ENCODE peak calls at places on chromosome 18, in five cellular contexts. R, P, B, T and Z are unnamed samples.

GRCh38 chr18:21979759-21980158 is 189.6 kb upstream of the GATA6 start:
- DNase-seq in R (no peak), P (no peak), B (no peak), T (no peak), Z (no peak)

GRCh38 chr18:59220164-59220783 is 316 bp downstream of the GRP start:
- DNase-seq in R (no peak), P (no peak), B (no peak), T (no peak), Z (no peak)

GRCh38 chr18:37574113-37574512 is 8.5 kb upstream of the CELF4 start:
- DNase-seq in R (no peak), P (no peak), B (no peak), T (no peak), Z (no peak)

GRCh38 chr18:77607087-77607486 is 357.4 kb downstream of the GALR1 start:
- DNase-seq in R (no peak), P (no peak), B (no peak), T (no peak), Z (no peak)

GRCh38 chr18:50396005-50396404 is 21.2 kb downstream of the SKA1 start:
- DNase-seq in R (no peak), P (no peak), B (no peak), T (no peak), Z (no peak)

GRCh38 chr18:47287911-47288635 is 36.6 kb upstream of the SKOR2 start:
- DNase-seq in R (no peak), P (no peak), B (no peak), T (no peak), Z (no peak)

GRCh38 chr18:76765649-76766048 is 56.7 kb upstream of the ZNF236 start:
- DNase-seq in R (no peak), P (peak; percentile 7), B (no peak), T (no peak), Z (no peak)

GRCh38 chr18:3794537-3795348 is 344.8 kb downstream of the TGIF1 start:
- DNase-seq in R (peak; percentile 79), P (peak; percentile 96), B (no peak), T (no peak), Z (peak; percentile 62)

GRCh38 chr18:63586431-63586830 is 712 bp upstream of the SERPINB13 start:
- DNase-seq in R (no peak), P (no peak), B (no peak), T (no peak), Z (no peak)

GRCh38 chr18:34329840-34330239 is 105.1 kb upstream of the NOL4 start:
- DNase-seq in R (no peak), P (no peak), B (no peak), T (no peak), Z (no peak)

GRCh38 chr18:54742654-54743053 is 85.6 kb upstream of the RAB27B start:
- DNase-seq in R (peak; percentile 97), P (peak; percentile 99), B (peak; percentile 21), T (no peak), Z (peak; percentile 37)

GRCh38 chr18:24731158-24731557 is 270.7 kb downstream of the HRH4 start:
- DNase-seq in R (no peak), P (no peak), B (peak; percentile 47), T (no peak), Z (no peak)

GRCh38 chr18:27966872-27967271 is 210.1 kb downstream of the CDH2 start:
- DNase-seq in R (peak; percentile 22), P (no peak), B (no peak), T (no peak), Z (no peak)
- H3K36me3 ChIP-seq in R (no peaks in the 10 kb centered on the region), P (no peaks in the 10 kb centered on the region), B (no peaks in the 10 kb centered on the region), T (no peaks in the 10 kb centered on the region), Z (no peaks in the 10 kb centered on the region)

GRCh38 chr18:61582205-61582710 is 249.0 kb downstream of the CDH20 start:
- DNase-seq in R (no peak), P (no peak), B (no peak), T (no peak), Z (no peak)
- TF ChIP-seq CTCF in R (no peak), P (peak; percentile 18), B (peak; percentile 7), T (peak; percentile 48), Z (no peak)

GRCh38 chr18:31978616-31979015 is 35.7 kb upstream of the TRAPPC8 start:
- DNase-seq in R (no peak), P (no peak), B (no peak), T (no peak), Z (no peak)

GRCh38 chr18:31983020-31983419 is 35.6 kb upstream of the RNF125 start:
- DNase-seq in R (no peak), P (no peak), B (peak; percentile 45), T (no peak), Z (no peak)

GRCh38 chr18:31977270-31977872 is 34.4 kb upstream of the TRAPPC8 start:
- DNase-seq in R (peak; percentile 23), P (peak; percentile 66), B (peak; percentile 18), T (no peak), Z (no peak)

GRCh38 chr18:31980863-31981262 is 37.8 kb upstream of the RNF125 start:
- DNase-seq in R (no peak), P (no peak), B (no peak), T (no peak), Z (no peak)

GRCh38 chr18:31979714-31980113 is 36.8 kb upstream of the TRAPPC8 start:
- DNase-seq in R (no peak), P (no peak), B (no peak), T (no peak), Z (no peak)
- H3K36me3 ChIP-seq in R (no peaks in the 10 kb centered on the region), P (no peaks in the 10 kb centered on the region), B (no peaks in the 10 kb centered on the region), T (no peaks in the 10 kb centered on the region), Z (no peaks in the 10 kb centered on the region)

GRCh38 chr18:12327510-12328178 is 19.6 kb downstream of the TUBB6 start:
- DNase-seq in R (peak; percentile 84), P (peak; percentile 70), B (peak; percentile 81), T (peak; percentile 80), Z (no peak)

GRCh38 chr18:12325726-12326245 is 17.7 kb downstream of the TUBB6 start:
- DNase-seq in R (no peak), P (no peak), B (no peak), T (no peak), Z (no peak)

GRCh38 chr18:12326711-12327460 is 18.8 kb downstream of the TUBB6 start:
- DNase-seq in R (no peak), P (no peak), B (no peak), T (no peak), Z (no peak)

GRCh38 chr18:12329125-12329698 is 21.2 kb downstream of the TUBB6 start:
- DNase-seq in R (no peak), P (no peak), B (no peak), T (no peak), Z (no peak)

GRCh38 chr18:12328179-12328823 is 20.3 kb downstream of the TUBB6 start:
- DNase-seq in R (no peak), P (no peak), B (no peak), T (no peak), Z (no peak)
- TF ChIP-seq CTCF in R (no peak), P (no peak), B (no peak), T (peak; percentile 27), Z (no peak)

GRCh38 chr18:2746274-2746673 is 90.7 kb downstream of the SMCHD1 start:
- DNase-seq in R (no peak), P (peak; percentile 16), B (no peak), T (no peak), Z (no peak)
- H3K36me3 ChIP-seq in R (peaks cover 12% of the 10 kb centered on the region), P (peaks cover 2% of the 10 kb centered on the region), B (no peaks in the 10 kb centered on the region), T (peaks cover 65% of the 10 kb centered on the region), Z (peaks cover 4% of the 10 kb centered on the region)

DNA sequence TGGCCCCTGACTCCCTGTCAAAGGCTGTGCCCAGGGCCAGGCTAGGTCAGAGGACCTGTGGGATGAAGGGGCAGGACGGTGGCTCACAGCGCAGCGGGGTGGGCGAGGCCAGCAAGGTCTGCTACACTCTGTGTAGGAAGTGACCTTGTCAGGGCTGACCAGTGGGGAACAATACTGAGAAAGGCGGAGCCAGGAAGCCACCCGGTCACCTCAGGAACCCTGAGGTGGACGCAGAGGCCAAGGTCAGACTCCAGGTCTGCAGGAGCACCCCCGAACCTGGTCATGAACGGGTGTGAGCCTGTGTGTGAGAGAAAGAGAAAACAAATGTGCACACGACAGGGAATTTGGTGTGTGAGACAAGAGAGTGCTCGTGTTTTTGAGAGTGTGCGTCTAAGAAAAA is 72.3 kb downstream of the SMAD7 start:
- DNase-seq in R (no peak), P (no peak), B (no peak), T (no peak), Z (no peak)
- TF ChIP-seq CTCF in R (no peak), P (no peak), B (no peak), T (no peak), Z (no peak)

GRCh38 chr18:75167759-75168211 is 41.2 kb downstream of the PTGR3 start:
- DNase-seq in R (no peak), P (peak; percentile 30), B (peak; percentile 31), T (peak; percentile 41), Z (no peak)
- H3K36me3 ChIP-seq in R (no peaks in the 10 kb centered on the region), P (no peaks in the 10 kb centered on the region), B (no peaks in the 10 kb centered on the region), T (no peaks in the 10 kb centered on the region), Z (no peaks in the 10 kb centered on the region)

GRCh38 chr18:36522503-36522902 is 225.0 kb downstream of the FHOD3 start:
- DNase-seq in R (no peak), P (no peak), B (no peak), T (no peak), Z (no peak)

GRCh38 chr18:36516258-36516657 is 218.7 kb downstream of the FHOD3 start:
- DNase-seq in R (no peak), P (no peak), B (no peak), T (no peak), Z (no peak)

GRCh38 chr18:36519358-36519757 is 221.8 kb downstream of the FHOD3 start:
- DNase-seq in R (peak; percentile 24), P (no peak), B (no peak), T (no peak), Z (no peak)

GRCh38 chr18:36516726-36517125 is 219.2 kb downstream of the FHOD3 start:
- DNase-seq in R (no peak), P (no peak), B (no peak), T (no peak), Z (no peak)

DNA sequence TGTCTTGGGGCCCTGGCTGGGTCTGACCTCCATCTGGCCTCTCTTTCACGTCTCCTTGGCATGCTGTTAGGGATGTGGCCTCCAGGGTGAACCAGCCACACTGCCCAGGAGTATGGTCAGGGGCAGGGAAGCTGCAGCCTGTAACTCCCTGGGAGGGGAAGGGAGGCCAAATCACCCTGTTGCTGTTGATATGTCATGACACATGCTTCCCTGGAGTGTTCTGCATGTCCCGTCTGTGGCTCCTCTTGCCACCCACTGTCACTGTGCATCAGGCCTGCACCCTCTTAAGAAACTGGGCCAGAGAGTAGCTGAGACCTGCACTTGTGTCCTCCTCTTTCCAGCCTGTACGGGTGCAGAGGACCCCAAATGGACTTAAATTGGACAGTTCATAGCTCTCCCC is 221.3 kb downstream of the FHOD3 start:
- DNase-seq in R (no peak), P (no peak), B (no peak), T (no peak), Z (no peak)
- TF ChIP-seq CTCF in R (no peak), P (no peak), B (no peak), T (no peak), Z (no peak)